ENCODE peak calls at places on chromosomes 5 and 9, in five cellular contexts. U is astrocyte; Q is CD4-positive, alpha-beta memory T cell; N is effector memory CD4-positive, alpha-beta T cell; O is SK-N-SH. F is an unnamed sample.

GRCh38 chr5:67268233-67269011 is 71.8 kb upstream of the CD180 start:
- DNase-seq in U (peak; percentile 91), Q (no peak), N (no peak), O (peak; percentile 72), F (peak; percentile 85)

GRCh38 chr5:1737790-1738405 is 61.7 kb downstream of the MRPL36 start:
- DNase-seq in U (no peak), Q (no peak), N (no peak), O (peak; percentile 42), F (no peak)

GRCh38 chr9:110128664-110129329 is 79.2 kb downstream of the C9orf152 start:
- DNase-seq in U (no peak), Q (no peak), N (no peak), O (no peak), F (no peak)

GRCh38 chr9:91500509-91501011 is 76.9 kb upstream of the NFIL3 start:
- DNase-seq in U (peak; percentile 96), Q (no peak), N (no peak), O (no peak), F (no peak)

GRCh38 chr5:135214897-135215616 is 181.0 kb upstream of the PITX1 start:
- DNase-seq in U (no peak), Q (no peak), N (no peak), O (peak; percentile 3), F (no peak)

GRCh38 chr9:16191237-16191636 is 638.4 kb downstream of the CCDC171 start:
- DNase-seq in U (no peak), Q (no peak), N (no peak), O (no peak), F (no peak)

GRCh38 chr9:124559871-124560270 is 52.7 kb upstream of the NR5A1 start:
- DNase-seq in U (peak; percentile 55), Q (no peak), N (no peak), O (no peak), F (peak; percentile 16)

GRCh38 chr9:15423328-15423985 is 781 bp downstream of the SNAPC3 start:
- DNase-seq in U (no peak), Q (peak; percentile 39), N (no peak), O (peak; percentile 52), F (no peak)

GRCh38 chr9:107044872-107045271 is 181.9 kb downstream of the ZNF462 start:
- DNase-seq in U (no peak), Q (no peak), N (no peak), O (no peak), F (no peak)

GRCh38 chr9:119968837-119969707 is 599.8 kb upstream of the BRINP1 start:
- DNase-seq in U (peak; percentile 46), Q (no peak), N (no peak), O (peak; percentile 76), F (peak; percentile 75)

GRCh38 chr5:53063791-53064190 is 45.8 kb downstream of the MOCS2 start:
- DNase-seq in U (no peak), Q (no peak), N (no peak), O (no peak), F (no peak)

GRCh38 chr5:59157001-59157527 is 574.2 kb downstream of the RAB3C start:
- DNase-seq in U (no peak), Q (no peak), N (no peak), O (no peak), F (no peak)

GRCh38 chr9:92385953-92386352 is 18.4 kb downstream of the OGN start:
- DNase-seq in U (peak; percentile 89), Q (no peak), N (no peak), O (no peak), F (no peak)

GRCh38 chr5:140327589-140327988 is 18.8 kb downstream of the HBEGF start:
- DNase-seq in U (no peak), Q (no peak), N (no peak), O (no peak), F (no peak)

GRCh38 chr9:136485049-136485647 is 2.3 kb upstream of the SEC16A start:
- DNase-seq in U (peak; percentile 32), Q (peak; percentile 80), N (peak; percentile 64), O (peak; percentile 81), F (peak; percentile 77)

GRCh38 chr5:39424751-39425524 is at the start of gene DAB2:
- DNase-seq in U (peak; percentile 96), Q (no peak), N (no peak), O (peak; percentile 37), F (peak; percentile 36)
- H3K27me3 ChIP-seq in U (no peaks in the 10 kb centered on the region), Q (peaks cover 11% of the 10 kb centered on the region), N (peaks cover 8% of the 10 kb centered on the region), O (no peaks in the 10 kb centered on the region), F (no peaks in the 10 kb centered on the region)

GRCh38 chr9:133665096-133665495 is 28.9 kb downstream of the DBH start:
- DNase-seq in U (no peak), Q (no peak), N (no peak), O (no peak), F (no peak)
- H3K27me3 ChIP-seq in U (peaks cover 3% of the 10 kb centered on the region), Q (no peaks in the 10 kb centered on the region), N (no peaks in the 10 kb centered on the region), O (no peaks in the 10 kb centered on the region), F (no peaks in the 10 kb centered on the region)

GRCh38 chr5:76085286-76085579 is 2.0 kb downstream of the SV2C start:
- DNase-seq in U (no peak), Q (no peak), N (no peak), O (no peak), F (no peak)
- H3K27me3 ChIP-seq in U (peaks cover 48% of the 10 kb centered on the region), Q (peaks cover 35% of the 10 kb centered on the region), N (peaks cover 24% of the 10 kb centered on the region), O (peaks cover 28% of the 10 kb centered on the region), F (peaks cover 27% of the 10 kb centered on the region)

DNA sequence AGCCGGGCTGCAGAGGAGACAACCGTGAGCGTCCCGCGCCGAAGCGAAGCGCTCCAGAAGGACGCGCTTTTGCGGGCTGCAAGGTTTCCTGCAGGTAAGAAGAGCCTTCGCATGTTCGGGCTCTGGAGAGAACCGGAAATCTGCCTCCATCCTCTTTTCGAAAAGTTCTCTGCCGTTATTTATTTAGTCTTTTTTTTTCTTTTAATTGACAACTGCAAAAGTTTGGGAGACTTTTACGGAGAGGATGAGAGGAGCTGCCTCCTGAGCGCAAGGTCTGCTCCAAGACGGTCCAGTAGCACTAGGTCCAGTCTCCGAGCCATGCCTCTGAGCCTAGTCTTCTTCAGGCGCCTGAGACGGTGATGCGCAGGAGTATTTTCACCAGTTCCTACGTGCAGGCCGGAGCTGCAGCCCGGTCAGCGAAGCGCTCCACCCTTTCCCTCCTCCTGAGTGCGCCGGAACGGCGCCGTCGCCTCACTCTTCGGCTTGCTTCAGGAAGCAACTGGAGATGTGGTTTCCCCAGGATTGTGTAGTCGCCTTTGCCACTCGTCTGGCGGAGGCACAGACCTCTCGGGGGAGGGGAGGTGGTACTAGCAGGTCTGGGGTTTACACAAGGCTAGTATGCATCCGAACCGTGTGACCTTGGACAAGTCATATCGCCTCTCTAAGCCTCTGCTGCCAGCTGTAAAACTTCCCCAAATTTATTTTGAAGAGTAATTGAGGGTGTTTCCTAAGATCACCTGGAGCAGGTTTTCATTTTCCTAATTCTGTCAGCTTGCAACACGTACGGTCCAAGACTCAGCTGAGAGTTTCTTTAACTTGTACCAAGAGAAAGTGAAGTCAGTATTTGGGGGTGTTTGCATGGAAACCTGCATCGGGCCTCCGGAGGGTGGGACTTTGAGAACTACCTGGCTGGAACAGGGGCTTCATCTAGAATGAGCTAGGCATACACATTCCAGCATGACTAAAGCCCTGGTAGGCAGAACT is 4.5 kb downstream of the POU4F3 start:
- DNase-seq in U (no peak), Q (no peak), N (no peak), O (no peak), F (no peak)
- H3K27me3 ChIP-seq in U (peaks cover 92% of the 10 kb centered on the region), Q (peaks cover 23% of the 10 kb centered on the region), N (peaks cover 17% of the 10 kb centered on the region), O (peaks cover 92% of the 10 kb centered on the region), F (peaks cover 63% of the 10 kb centered on the region)